ENCODE peak calls at places on chromosomes 1 and 21, in nine cellular contexts. One of them, this sample, is unnamed.

GRCh38 chr1:40951943-40952743 is 27.4 kb upstream of the CTPS1 start:
- DNase-seq in cardiac muscle cell: peak
- DNase-seq in lower leg skin: peak
- DNase-seq in hepatocyte: peak
- DNase-seq in BE2C: peak
- DNase-seq in keratinocyte: peak
- DNase-seq in epithelial cell of esophagus: peak
- DNase-seq in A549: peak
- DNase-seq in brain microvascular endothelial cell: peak
- DNase-seq in this sample: no peak

GRCh38 chr1:243286409-243287127 is 30.7 kb downstream of the SDCCAG8 start:
- DNase-seq in cardiac muscle cell: no peak
- DNase-seq in lower leg skin: no peak
- DNase-seq in hepatocyte: no peak
- DNase-seq in BE2C: no peak
- DNase-seq in keratinocyte: no peak
- DNase-seq in epithelial cell of esophagus: no peak
- DNase-seq in A549: no peak
- DNase-seq in brain microvascular endothelial cell: no peak
- DNase-seq in this sample: no peak

GRCh38 chr21:16708431-16708830 is 804.4 kb upstream of the CXADR start:
- DNase-seq in cardiac muscle cell: peak
- DNase-seq in lower leg skin: no peak
- DNase-seq in hepatocyte: no peak
- DNase-seq in BE2C: no peak
- DNase-seq in keratinocyte: no peak
- DNase-seq in epithelial cell of esophagus: no peak
- DNase-seq in A549: no peak
- DNase-seq in brain microvascular endothelial cell: peak
- DNase-seq in this sample: peak

GRCh38 chr1:117146570-117147340 is 25.2 kb upstream of the TRIM45 start:
- DNase-seq in cardiac muscle cell: peak
- DNase-seq in lower leg skin: no peak
- DNase-seq in hepatocyte: peak
- DNase-seq in BE2C: no peak
- DNase-seq in keratinocyte: no peak
- DNase-seq in epithelial cell of esophagus: peak
- DNase-seq in A549: peak
- DNase-seq in brain microvascular endothelial cell: peak
- DNase-seq in this sample: peak

GRCh38 chr1:18882511-18882910 is 19.8 kb downstream of the ALDH4A1 start:
- DNase-seq in cardiac muscle cell: peak
- DNase-seq in lower leg skin: no peak
- DNase-seq in hepatocyte: no peak
- DNase-seq in BE2C: no peak
- DNase-seq in keratinocyte: no peak
- DNase-seq in epithelial cell of esophagus: no peak
- DNase-seq in A549: no peak
- DNase-seq in brain microvascular endothelial cell: no peak
- DNase-seq in this sample: peak

GRCh38 chr1:111214086-111214801 is 13.3 kb upstream of the CHI3L2 start:
- DNase-seq in cardiac muscle cell: no peak
- DNase-seq in lower leg skin: no peak
- DNase-seq in hepatocyte: no peak
- DNase-seq in BE2C: no peak
- DNase-seq in keratinocyte: no peak
- DNase-seq in epithelial cell of esophagus: peak
- DNase-seq in A549: no peak
- DNase-seq in brain microvascular endothelial cell: no peak
- DNase-seq in this sample: no peak

GRCh38 chr1:62131093-62131725 is 63.4 kb upstream of the L1TD1 start:
- DNase-seq in cardiac muscle cell: peak
- DNase-seq in lower leg skin: no peak
- DNase-seq in hepatocyte: peak
- DNase-seq in BE2C: peak
- DNase-seq in keratinocyte: no peak
- DNase-seq in epithelial cell of esophagus: peak
- DNase-seq in A549: peak
- DNase-seq in brain microvascular endothelial cell: peak
- DNase-seq in this sample: peak

GRCh38 chr1:6956488-6957159 is 171.4 kb downstream of the CAMTA1 start:
- DNase-seq in cardiac muscle cell: no peak
- DNase-seq in lower leg skin: no peak
- DNase-seq in hepatocyte: no peak
- DNase-seq in BE2C: no peak
- DNase-seq in keratinocyte: no peak
- DNase-seq in epithelial cell of esophagus: peak
- DNase-seq in A549: no peak
- DNase-seq in brain microvascular endothelial cell: no peak
- DNase-seq in this sample: no peak

GRCh38 chr1:159200759-159201158 is 3.9 kb upstream of the ACKR1 start:
- DNase-seq in cardiac muscle cell: no peak
- DNase-seq in lower leg skin: no peak
- DNase-seq in hepatocyte: no peak
- DNase-seq in BE2C: no peak
- DNase-seq in keratinocyte: no peak
- DNase-seq in epithelial cell of esophagus: no peak
- DNase-seq in A549: no peak
- DNase-seq in brain microvascular endothelial cell: no peak
- DNase-seq in this sample: no peak

GRCh38 chr1:31574749-31575372 is 1.5 kb upstream of the TINAGL1 start:
- DNase-seq in cardiac muscle cell: no peak
- DNase-seq in lower leg skin: no peak
- DNase-seq in hepatocyte: no peak
- DNase-seq in BE2C: no peak
- DNase-seq in keratinocyte: peak
- DNase-seq in epithelial cell of esophagus: peak
- DNase-seq in A549: no peak
- DNase-seq in brain microvascular endothelial cell: no peak
- DNase-seq in this sample: no peak

GRCh38 chr21:42317341-42317741 is 2.1 kb upstream of the TFF3 start:
- DNase-seq in cardiac muscle cell: no peak
- DNase-seq in lower leg skin: peak
- DNase-seq in hepatocyte: no peak
- DNase-seq in BE2C: no peak
- DNase-seq in keratinocyte: no peak
- DNase-seq in epithelial cell of esophagus: no peak
- DNase-seq in A549: no peak
- DNase-seq in brain microvascular endothelial cell: no peak
- DNase-seq in this sample: no peak

GRCh38 chr1:180525696-180526000 is 23.3 kb upstream of the ACBD6 start:
- DNase-seq in cardiac muscle cell: no peak
- DNase-seq in lower leg skin: no peak
- DNase-seq in hepatocyte: no peak
- DNase-seq in BE2C: no peak
- DNase-seq in keratinocyte: no peak
- DNase-seq in epithelial cell of esophagus: no peak
- DNase-seq in A549: no peak
- DNase-seq in brain microvascular endothelial cell: no peak
- DNase-seq in this sample: no peak

GRCh38 chr1:160125761-160126160 is 10.2 kb downstream of the ATP1A2 start:
- DNase-seq in cardiac muscle cell: peak
- DNase-seq in lower leg skin: no peak
- DNase-seq in hepatocyte: no peak
- DNase-seq in BE2C: no peak
- DNase-seq in keratinocyte: no peak
- DNase-seq in epithelial cell of esophagus: no peak
- DNase-seq in A549: no peak
- DNase-seq in brain microvascular endothelial cell: peak
- DNase-seq in this sample: no peak

GRCh38 chr1:183778568-183779433 is 26.1 kb upstream of the RGL1 start:
- DNase-seq in cardiac muscle cell: no peak
- DNase-seq in lower leg skin: no peak
- DNase-seq in hepatocyte: no peak
- DNase-seq in BE2C: no peak
- DNase-seq in keratinocyte: no peak
- DNase-seq in epithelial cell of esophagus: no peak
- DNase-seq in A549: no peak
- DNase-seq in brain microvascular endothelial cell: no peak
- DNase-seq in this sample: no peak

GRCh38 chr1:175857756-175858155 is 114.4 kb upstream of the TNR start:
- DNase-seq in cardiac muscle cell: no peak
- DNase-seq in lower leg skin: peak
- DNase-seq in hepatocyte: no peak
- DNase-seq in BE2C: no peak
- DNase-seq in keratinocyte: no peak
- DNase-seq in epithelial cell of esophagus: no peak
- DNase-seq in A549: no peak
- DNase-seq in brain microvascular endothelial cell: no peak
- DNase-seq in this sample: no peak

GRCh38 chr1:160877221-160877620 is 7.8 kb downstream of the ITLN1 start:
- DNase-seq in cardiac muscle cell: no peak
- DNase-seq in lower leg skin: no peak
- DNase-seq in hepatocyte: no peak
- DNase-seq in BE2C: no peak
- DNase-seq in keratinocyte: no peak
- DNase-seq in epithelial cell of esophagus: no peak
- DNase-seq in A549: no peak
- DNase-seq in brain microvascular endothelial cell: no peak
- DNase-seq in this sample: no peak

GRCh38 chr1:118934706-118935105 is 53.4 kb downstream of the TBX15 start:
- DNase-seq in cardiac muscle cell: no peak
- DNase-seq in lower leg skin: no peak
- DNase-seq in hepatocyte: no peak
- DNase-seq in BE2C: no peak
- DNase-seq in keratinocyte: no peak
- DNase-seq in epithelial cell of esophagus: no peak
- DNase-seq in A549: no peak
- DNase-seq in brain microvascular endothelial cell: no peak
- DNase-seq in this sample: peak

GRCh38 chr1:245292141-245292540 is 137.4 kb downstream of the KIF26B start:
- DNase-seq in cardiac muscle cell: no peak
- DNase-seq in lower leg skin: peak
- DNase-seq in hepatocyte: no peak
- DNase-seq in BE2C: no peak
- DNase-seq in keratinocyte: no peak
- DNase-seq in epithelial cell of esophagus: no peak
- DNase-seq in A549: no peak
- DNase-seq in brain microvascular endothelial cell: no peak
- DNase-seq in this sample: no peak
- H3K4me3 ChIP-seq in cardiac muscle cell: no peak
- H3K4me3 ChIP-seq in lower leg skin: no peak
- H3K4me3 ChIP-seq in hepatocyte: no peak
- H3K4me3 ChIP-seq in BE2C: no peak
- H3K4me3 ChIP-seq in keratinocyte: no peak
- H3K4me3 ChIP-seq in epithelial cell of esophagus: no peak
- H3K4me3 ChIP-seq in A549: no peak
- H3K4me3 ChIP-seq in brain microvascular endothelial cell: no peak
- H3K4me3 ChIP-seq in this sample: no peak

DNA sequence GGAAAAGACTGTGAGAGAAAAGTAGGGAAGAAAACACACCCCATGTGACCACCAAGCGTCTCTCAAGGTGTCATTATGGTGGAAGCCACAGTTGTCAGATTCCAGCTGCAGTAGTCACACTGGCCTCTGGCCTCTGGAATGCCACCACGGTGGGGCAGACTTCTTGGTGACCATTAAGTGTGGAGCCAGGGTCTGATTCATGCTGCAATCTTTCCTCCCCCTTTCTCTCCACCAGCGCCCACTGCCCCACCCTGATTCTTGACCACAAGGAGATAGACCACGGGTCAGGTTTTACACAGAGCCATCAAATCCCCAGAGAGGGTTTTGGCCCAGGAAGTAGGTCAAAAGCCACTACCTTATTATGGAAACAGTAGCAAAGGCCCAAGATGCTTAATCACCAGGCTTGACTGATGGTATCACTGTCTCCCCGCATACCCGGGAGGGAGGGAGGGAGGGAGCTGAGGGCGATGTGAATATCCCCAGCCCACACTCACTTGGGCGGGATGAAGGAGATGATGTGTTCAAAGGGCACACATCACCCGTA is 52.7 kb upstream of the GRHL3 start:
- DNase-seq in cardiac muscle cell: peak
- DNase-seq in lower leg skin: peak
- DNase-seq in hepatocyte: peak
- DNase-seq in BE2C: no peak
- DNase-seq in keratinocyte: no peak
- DNase-seq in epithelial cell of esophagus: peak
- DNase-seq in A549: peak
- DNase-seq in brain microvascular endothelial cell: peak
- DNase-seq in this sample: peak
- TF ChIP-seq CTCF in cardiac muscle cell: no peak
- TF ChIP-seq CTCF in lower leg skin: no peak
- TF ChIP-seq CTCF in hepatocyte: no peak
- TF ChIP-seq CTCF in BE2C: no peak
- TF ChIP-seq CTCF in keratinocyte: no peak
- TF ChIP-seq CTCF in epithelial cell of esophagus: no peak
- TF ChIP-seq CTCF in A549: no peak
- TF ChIP-seq CTCF in brain microvascular endothelial cell: peak
- TF ChIP-seq CTCF in this sample: peak

GRCh38 chr1:172394167-172394751 is 26.2 kb upstream of the C1orf105 start:
- DNase-seq in cardiac muscle cell: no peak
- DNase-seq in lower leg skin: no peak
- DNase-seq in hepatocyte: peak
- DNase-seq in BE2C: no peak
- DNase-seq in keratinocyte: no peak
- DNase-seq in epithelial cell of esophagus: peak
- DNase-seq in A549: peak
- DNase-seq in brain microvascular endothelial cell: no peak
- DNase-seq in this sample: peak
- H3K4me3 ChIP-seq in cardiac muscle cell: no peak
- H3K4me3 ChIP-seq in lower leg skin: no peak
- H3K4me3 ChIP-seq in hepatocyte: no peak
- H3K4me3 ChIP-seq in BE2C: no peak
- H3K4me3 ChIP-seq in keratinocyte: no peak
- H3K4me3 ChIP-seq in epithelial cell of esophagus: no peak
- H3K4me3 ChIP-seq in A549: no peak
- H3K4me3 ChIP-seq in brain microvascular endothelial cell: no peak
- H3K4me3 ChIP-seq in this sample: no peak

GRCh38 chr1:67608661-67609571 is 76.1 kb upstream of the GADD45A start:
- DNase-seq in cardiac muscle cell: peak
- DNase-seq in lower leg skin: peak
- DNase-seq in hepatocyte: no peak
- DNase-seq in BE2C: peak
- DNase-seq in keratinocyte: no peak
- DNase-seq in epithelial cell of esophagus: no peak
- DNase-seq in A549: no peak
- DNase-seq in brain microvascular endothelial cell: no peak
- DNase-seq in this sample: peak

GRCh38 chr1:67607699-67608098 is 77.3 kb upstream of the GADD45A start:
- DNase-seq in cardiac muscle cell: no peak
- DNase-seq in lower leg skin: no peak
- DNase-seq in hepatocyte: no peak
- DNase-seq in BE2C: no peak
- DNase-seq in keratinocyte: no peak
- DNase-seq in epithelial cell of esophagus: no peak
- DNase-seq in A549: no peak
- DNase-seq in brain microvascular endothelial cell: no peak
- DNase-seq in this sample: no peak

GRCh38 chr1:67605209-67605780 is 79.7 kb upstream of the GADD45A start:
- DNase-seq in cardiac muscle cell: no peak
- DNase-seq in lower leg skin: peak
- DNase-seq in hepatocyte: no peak
- DNase-seq in BE2C: no peak
- DNase-seq in keratinocyte: no peak
- DNase-seq in epithelial cell of esophagus: no peak
- DNase-seq in A549: no peak
- DNase-seq in brain microvascular endothelial cell: no peak
- DNase-seq in this sample: no peak

GRCh38 chr1:67609572-67609939 is 75.4 kb upstream of the GADD45A start:
- DNase-seq in cardiac muscle cell: no peak
- DNase-seq in lower leg skin: peak
- DNase-seq in hepatocyte: no peak
- DNase-seq in BE2C: no peak
- DNase-seq in keratinocyte: no peak
- DNase-seq in epithelial cell of esophagus: no peak
- DNase-seq in A549: no peak
- DNase-seq in brain microvascular endothelial cell: no peak
- DNase-seq in this sample: no peak

GRCh38 chr1:67607286-67607685 is 77.7 kb upstream of the GADD45A start:
- DNase-seq in cardiac muscle cell: no peak
- DNase-seq in lower leg skin: peak
- DNase-seq in hepatocyte: no peak
- DNase-seq in BE2C: no peak
- DNase-seq in keratinocyte: no peak
- DNase-seq in epithelial cell of esophagus: no peak
- DNase-seq in A549: no peak
- DNase-seq in brain microvascular endothelial cell: no peak
- DNase-seq in this sample: no peak
- TF ChIP-seq CTCF in cardiac muscle cell: no peak
- TF ChIP-seq CTCF in lower leg skin: no peak
- TF ChIP-seq CTCF in hepatocyte: no peak
- TF ChIP-seq CTCF in BE2C: no peak
- TF ChIP-seq CTCF in keratinocyte: no peak
- TF ChIP-seq CTCF in epithelial cell of esophagus: no peak
- TF ChIP-seq CTCF in A549: no peak
- TF ChIP-seq CTCF in brain microvascular endothelial cell: no peak
- TF ChIP-seq CTCF in this sample: no peak